ENCODE peak calls at places on chromosomes 6 and 20, in five cellular contexts. One of them, this sample, is unnamed.

GRCh38 chr6:24779416-24779815 is 4.7 kb downstream of the GMNN start:
- DNase-seq in stimulated activated CD4-positive, alpha-beta T cell treated with anti-CD3 and anti-CD28 coated beads, Interleukin-2, amount 100 ng/mL, for 24 hours: no peak
- DNase-seq in T-helper 1 cell: no peak
- DNase-seq in fibroblast of mammary gland: no peak
- DNase-seq in NCI-H82: no peak
- DNase-seq in this sample: no peak

GRCh38 chr20:23061262-23061661 is 11.8 kb upstream of the THBD start:
- DNase-seq in stimulated activated CD4-positive, alpha-beta T cell treated with anti-CD3 and anti-CD28 coated beads, Interleukin-2, amount 100 ng/mL, for 24 hours: no peak
- DNase-seq in T-helper 1 cell: no peak
- DNase-seq in fibroblast of mammary gland: no peak
- DNase-seq in NCI-H82: no peak
- DNase-seq in this sample: no peak

GRCh38 chr20:2753456-2754040 is 46.9 kb downstream of the CPXM1 start:
- DNase-seq in fibroblast of mammary gland: no peak
- DNase-seq in NCI-H82: no peak
- DNase-seq in stimulated activated CD4-positive, alpha-beta T cell treated with anti-CD3 and anti-CD28 coated beads, Interleukin-2, amount 100 ng/mL, for 24 hours: no peak
- DNase-seq in T-helper 1 cell: no peak
- DNase-seq in this sample: no peak

GRCh38 chr20:20362774-20363435 is 5.0 kb upstream of the INSM1 start:
- DNase-seq in stimulated activated CD4-positive, alpha-beta T cell treated with anti-CD3 and anti-CD28 coated beads, Interleukin-2, amount 100 ng/mL, for 24 hours: peak; percentile 29
- DNase-seq in T-helper 1 cell: no peak
- DNase-seq in fibroblast of mammary gland: no peak
- DNase-seq in NCI-H82: peak; percentile 49
- DNase-seq in this sample: no peak

GRCh38 chr20:15162061-15162740 is 824.8 kb upstream of the FLRT3 start:
- DNase-seq in T-helper 1 cell: no peak
- DNase-seq in fibroblast of mammary gland: no peak
- DNase-seq in stimulated activated CD4-positive, alpha-beta T cell treated with anti-CD3 and anti-CD28 coated beads, Interleukin-2, amount 100 ng/mL, for 24 hours: no peak
- DNase-seq in NCI-H82: no peak
- DNase-seq in this sample: no peak

GRCh38 chr20:36856691-36857635 is 19.0 kb upstream of the TLDC2 start:
- DNase-seq in stimulated activated CD4-positive, alpha-beta T cell treated with anti-CD3 and anti-CD28 coated beads, Interleukin-2, amount 100 ng/mL, for 24 hours: peak; percentile 33
- DNase-seq in fibroblast of mammary gland: peak; percentile 52
- DNase-seq in T-helper 1 cell: no peak
- DNase-seq in NCI-H82: no peak
- DNase-seq in this sample: no peak

GRCh38 chr6:24495516-24495847 is 713 bp downstream of the ALDH5A1 start:
- DNase-seq in T-helper 1 cell: no peak
- DNase-seq in stimulated activated CD4-positive, alpha-beta T cell treated with anti-CD3 and anti-CD28 coated beads, Interleukin-2, amount 100 ng/mL, for 24 hours: peak; percentile 58
- DNase-seq in NCI-H82: no peak
- DNase-seq in fibroblast of mammary gland: peak; percentile 28
- DNase-seq in this sample: no peak

GRCh38 chr6:79525272-79526100 is 11.7 kb downstream of the LCA5 start:
- DNase-seq in fibroblast of mammary gland: peak; percentile 87
- DNase-seq in T-helper 1 cell: no peak
- DNase-seq in NCI-H82: no peak
- DNase-seq in stimulated activated CD4-positive, alpha-beta T cell treated with anti-CD3 and anti-CD28 coated beads, Interleukin-2, amount 100 ng/mL, for 24 hours: no peak
- DNase-seq in this sample: no peak

GRCh38 chr6:36997811-36998722 is 7.4 kb upstream of the FGD2 start:
- DNase-seq in NCI-H82: no peak
- DNase-seq in stimulated activated CD4-positive, alpha-beta T cell treated with anti-CD3 and anti-CD28 coated beads, Interleukin-2, amount 100 ng/mL, for 24 hours: no peak
- DNase-seq in T-helper 1 cell: no peak
- DNase-seq in fibroblast of mammary gland: no peak
- DNase-seq in this sample: no peak

GRCh38 chr20:46803446-46804020 is 91.1 kb upstream of the EYA2 start:
- DNase-seq in T-helper 1 cell: no peak
- DNase-seq in stimulated activated CD4-positive, alpha-beta T cell treated with anti-CD3 and anti-CD28 coated beads, Interleukin-2, amount 100 ng/mL, for 24 hours: no peak
- DNase-seq in fibroblast of mammary gland: no peak
- DNase-seq in NCI-H82: peak; percentile 79
- DNase-seq in this sample: no peak

GRCh38 chr20:35837577-35838195 is 65.9 kb downstream of the PHF20 start:
- DNase-seq in NCI-H82: peak; percentile 99
- DNase-seq in T-helper 1 cell: no peak
- DNase-seq in stimulated activated CD4-positive, alpha-beta T cell treated with anti-CD3 and anti-CD28 coated beads, Interleukin-2, amount 100 ng/mL, for 24 hours: no peak
- DNase-seq in fibroblast of mammary gland: peak; percentile 25
- DNase-seq in this sample: no peak

GRCh38 chr20:62603021-62603906 is 39.0 kb upstream of the SLCO4A1 start:
- DNase-seq in NCI-H82: no peak
- DNase-seq in stimulated activated CD4-positive, alpha-beta T cell treated with anti-CD3 and anti-CD28 coated beads, Interleukin-2, amount 100 ng/mL, for 24 hours: peak; percentile 47
- DNase-seq in T-helper 1 cell: no peak
- DNase-seq in fibroblast of mammary gland: peak; percentile 67
- DNase-seq in this sample: no peak

GRCh38 chr6:94278146-94278545 is 858.8 kb upstream of the EPHA7 start:
- DNase-seq in fibroblast of mammary gland: no peak
- DNase-seq in NCI-H82: peak; percentile 85
- DNase-seq in stimulated activated CD4-positive, alpha-beta T cell treated with anti-CD3 and anti-CD28 coated beads, Interleukin-2, amount 100 ng/mL, for 24 hours: no peak
- DNase-seq in T-helper 1 cell: no peak
- DNase-seq in this sample: no peak

GRCh38 chr6:125415921-125416320 is 114.2 kb upstream of the HDDC2 start:
- DNase-seq in NCI-H82: no peak
- DNase-seq in stimulated activated CD4-positive, alpha-beta T cell treated with anti-CD3 and anti-CD28 coated beads, Interleukin-2, amount 100 ng/mL, for 24 hours: no peak
- DNase-seq in T-helper 1 cell: no peak
- DNase-seq in fibroblast of mammary gland: peak; percentile 21
- DNase-seq in this sample: no peak

This sample was measured in effector CD4-positive, alpha-beta T cell.